ENCODE peak calls at places on chromosomes 1 and 21, in four cellular contexts. One of them, this sample, is unnamed.

GRCh38 chr1:150987928-150988327 is 5.8 kb downstream of the ANXA9 start:
- DNase-seq in SJSA1: no peak
- DNase-seq in uterus: no peak
- DNase-seq in effector memory CD4-positive, alpha-beta T cell: no peak
- DNase-seq in this sample: no peak

GRCh38 chr1:177511036-177511435 is 340.3 kb downstream of the BRINP2 start:
- DNase-seq in SJSA1: no peak
- DNase-seq in uterus: no peak
- DNase-seq in effector memory CD4-positive, alpha-beta T cell: no peak
- DNase-seq in this sample: peak; percentile 33

GRCh38 chr1:199452627-199453026 is 574.9 kb upstream of the NR5A2 start:
- DNase-seq in SJSA1: no peak
- DNase-seq in uterus: no peak
- DNase-seq in effector memory CD4-positive, alpha-beta T cell: no peak
- DNase-seq in this sample: no peak

GRCh38 chr1:35925741-35926140 is 5.2 kb upstream of the AGO3 start:
- DNase-seq in SJSA1: no peak
- DNase-seq in uterus: no peak
- DNase-seq in effector memory CD4-positive, alpha-beta T cell: no peak
- DNase-seq in this sample: peak; percentile 22

GRCh38 chr1:178645826-178646200 is 79.2 kb upstream of the RALGPS2 start:
- DNase-seq in SJSA1: no peak
- DNase-seq in uterus: no peak
- DNase-seq in effector memory CD4-positive, alpha-beta T cell: no peak
- DNase-seq in this sample: no peak

GRCh38 chr1:21655748-21656147 is 13.4 kb downstream of the RAP1GAP start:
- DNase-seq in SJSA1: no peak
- DNase-seq in uterus: no peak
- DNase-seq in effector memory CD4-positive, alpha-beta T cell: no peak
- DNase-seq in this sample: no peak

GRCh38 chr1:169486281-169486904 is 649 bp upstream of the SLC19A2 start:
- DNase-seq in SJSA1: no peak
- DNase-seq in uterus: no peak
- DNase-seq in effector memory CD4-positive, alpha-beta T cell: no peak
- DNase-seq in this sample: peak; percentile 39

GRCh38 chr1:20371883-20372282 is 81.2 kb downstream of the VWA5B1 start:
- DNase-seq in SJSA1: no peak
- DNase-seq in uterus: no peak
- DNase-seq in effector memory CD4-positive, alpha-beta T cell: no peak
- DNase-seq in this sample: no peak

GRCh38 chr1:108590947-108591346 is 31.0 kb downstream of the EEIG2 start:
- DNase-seq in SJSA1: no peak
- DNase-seq in uterus: no peak
- DNase-seq in effector memory CD4-positive, alpha-beta T cell: no peak
- DNase-seq in this sample: peak; percentile 72

GRCh38 chr1:197951089-197951488 is 33.9 kb downstream of the LHX9 start:
- DNase-seq in SJSA1: no peak
- DNase-seq in uterus: no peak
- DNase-seq in effector memory CD4-positive, alpha-beta T cell: no peak
- DNase-seq in this sample: no peak

GRCh38 chr1:44810101-44810761 is 1.9 kb downstream of the BTBD19 start:
- DNase-seq in SJSA1: no peak
- DNase-seq in uterus: peak; percentile 62
- DNase-seq in effector memory CD4-positive, alpha-beta T cell: peak; percentile 38
- DNase-seq in this sample: no peak

GRCh38 chr1:234515821-234516241 is 36.9 kb upstream of the TARBP1 start:
- DNase-seq in SJSA1: no peak
- DNase-seq in uterus: no peak
- DNase-seq in effector memory CD4-positive, alpha-beta T cell: no peak
- DNase-seq in this sample: no peak

GRCh38 chr21:41993744-41994143 is 16.4 kb downstream of the ZBTB21 start:
- DNase-seq in SJSA1: no peak
- DNase-seq in uterus: peak; percentile 31
- DNase-seq in effector memory CD4-positive, alpha-beta T cell: no peak
- DNase-seq in this sample: peak; percentile 84

GRCh38 chr1:37778654-37779053 is 13.7 kb upstream of the EPHA10 start:
- DNase-seq in SJSA1: no peak
- DNase-seq in uterus: no peak
- DNase-seq in effector memory CD4-positive, alpha-beta T cell: no peak
- DNase-seq in this sample: no peak

GRCh38 chr1:53390261-53390660 is 62.4 kb upstream of the LRP8 start:
- DNase-seq in SJSA1: no peak
- DNase-seq in uterus: no peak
- DNase-seq in effector memory CD4-positive, alpha-beta T cell: no peak
- DNase-seq in this sample: no peak

GRCh38 chr1:39089811-39090519 is 63.8 kb downstream of the NDUFS5 start:
- DNase-seq in SJSA1: no peak
- DNase-seq in uterus: no peak
- DNase-seq in effector memory CD4-positive, alpha-beta T cell: no peak
- DNase-seq in this sample: no peak

DNA sequence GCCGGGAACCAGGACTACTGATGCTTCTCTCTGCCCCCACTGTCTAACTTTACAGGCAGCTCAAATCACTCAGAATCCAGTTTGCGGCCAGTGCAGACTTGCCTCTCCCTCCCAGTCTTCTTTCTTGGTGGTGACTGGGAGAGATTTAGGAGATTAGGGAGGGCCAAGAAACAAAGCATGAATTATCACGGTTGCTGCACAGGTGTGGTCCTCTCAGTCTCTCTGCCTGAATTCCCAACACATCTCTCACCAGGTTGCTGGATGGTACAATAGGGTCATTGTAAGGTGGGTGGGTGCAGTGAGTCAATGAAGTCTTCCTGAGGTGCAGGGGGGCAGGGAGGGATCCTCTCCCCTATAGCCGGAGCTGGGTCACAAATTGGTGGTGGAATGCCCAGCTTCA is 12.6 kb downstream of the S100A11 start:
- DNase-seq in SJSA1: no peak
- DNase-seq in uterus: no peak
- DNase-seq in effector memory CD4-positive, alpha-beta T cell: no peak
- DNase-seq in this sample: no peak
- H3K4me3 ChIP-seq in SJSA1: no peak overlapping the region
- H3K4me3 ChIP-seq in uterus: no peak overlapping the region
- H3K4me3 ChIP-seq in effector memory CD4-positive, alpha-beta T cell: no peak overlapping the region
- H3K4me3 ChIP-seq in this sample: no peak overlapping the region

GRCh38 chr1:183472488-183473285 is at the start of gene SMG7:
- DNase-seq in SJSA1: peak; percentile 54
- DNase-seq in uterus: no peak
- DNase-seq in effector memory CD4-positive, alpha-beta T cell: peak; percentile 52
- DNase-seq in this sample: no peak
- H3K4me3 ChIP-seq in SJSA1: peak within 1 kb of the TSS; percentile 94
- H3K4me3 ChIP-seq in uterus: peak within 1 kb of the TSS; percentile 99
- H3K4me3 ChIP-seq in effector memory CD4-positive, alpha-beta T cell: peak within 1 kb of the TSS; percentile 92
- H3K4me3 ChIP-seq in this sample: peak within 1 kb of the TSS; percentile 86

GRCh38 chr1:201791775-201792166 is 37.2 kb upstream of the IPO9 start:
- DNase-seq in SJSA1: no peak
- DNase-seq in uterus: peak; percentile 51
- DNase-seq in effector memory CD4-positive, alpha-beta T cell: no peak
- DNase-seq in this sample: peak; percentile 75
- H3K4me3 ChIP-seq in SJSA1: no peak overlapping the region
- H3K4me3 ChIP-seq in uterus: no peak overlapping the region
- H3K4me3 ChIP-seq in effector memory CD4-positive, alpha-beta T cell: no peak overlapping the region
- H3K4me3 ChIP-seq in this sample: no peak overlapping the region

DNA sequence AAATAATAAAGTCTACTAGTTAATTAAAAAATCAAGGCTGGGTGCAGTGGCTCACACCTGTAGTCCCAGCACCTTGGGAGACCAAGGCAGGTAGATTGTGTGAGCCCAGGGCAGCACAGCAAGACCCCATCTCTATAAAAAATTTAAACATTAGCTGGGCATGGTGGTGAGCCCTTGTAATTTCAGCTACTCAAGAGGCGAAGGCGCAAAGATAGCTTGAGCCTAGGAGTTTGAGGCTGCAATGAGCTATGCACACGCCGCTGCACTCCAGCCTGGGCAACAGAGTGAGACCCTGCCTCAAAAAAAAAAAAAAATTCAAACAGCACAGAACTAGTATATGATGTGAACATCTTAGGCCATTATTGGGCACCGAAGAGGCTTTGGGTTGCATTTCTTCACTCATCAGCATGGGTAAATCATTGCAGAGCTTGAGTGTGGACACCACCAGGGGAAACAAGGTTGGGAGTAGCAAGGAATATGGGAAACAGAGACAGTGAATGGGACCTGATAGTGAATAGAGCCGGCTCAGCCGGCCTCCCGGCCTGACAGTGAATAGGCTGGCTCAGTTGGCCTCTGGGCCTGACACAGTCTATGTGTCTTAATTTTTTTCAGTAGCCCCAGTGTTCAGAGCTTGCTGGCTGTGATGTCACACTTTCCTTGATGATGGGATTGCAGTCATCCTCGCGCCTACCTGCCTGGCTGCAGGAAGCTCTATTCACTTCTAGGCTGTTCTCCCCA is 89.1 kb upstream of the ERRFI1 start:
- DNase-seq in SJSA1: no peak
- DNase-seq in uterus: no peak
- DNase-seq in effector memory CD4-positive, alpha-beta T cell: no peak
- DNase-seq in this sample: no peak
- H3K4me3 ChIP-seq in SJSA1: no peak overlapping the region
- H3K4me3 ChIP-seq in uterus: no peak overlapping the region
- H3K4me3 ChIP-seq in effector memory CD4-positive, alpha-beta T cell: no peak overlapping the region
- H3K4me3 ChIP-seq in this sample: no peak overlapping the region

DNA sequence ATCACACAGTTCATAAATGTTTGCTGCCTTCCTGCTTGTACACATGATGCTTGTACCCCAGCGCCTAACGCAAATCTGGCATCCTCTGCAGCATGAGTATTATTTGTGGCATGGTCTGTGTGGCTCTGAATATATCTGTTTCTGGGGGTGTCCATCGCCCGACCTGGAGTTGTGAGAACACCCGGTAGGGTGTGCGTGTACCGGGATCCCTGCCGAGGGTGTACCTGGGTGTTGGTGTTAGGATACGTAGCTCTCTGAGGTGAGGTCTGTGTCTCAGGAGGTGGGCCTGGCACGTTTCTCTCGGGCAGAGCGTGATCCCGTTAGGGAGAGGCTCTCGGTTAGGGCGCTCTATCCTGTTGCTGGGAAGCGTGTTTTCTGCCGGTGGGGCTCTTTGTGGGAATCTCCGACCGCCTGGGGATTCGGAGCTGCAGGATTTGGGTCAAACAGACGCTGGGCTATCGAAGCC is 10.4 kb upstream of the CDC20 start:
- DNase-seq in SJSA1: no peak
- DNase-seq in uterus: no peak
- DNase-seq in effector memory CD4-positive, alpha-beta T cell: no peak
- DNase-seq in this sample: no peak
- H3K4me3 ChIP-seq in SJSA1: no peak overlapping the region
- H3K4me3 ChIP-seq in uterus: peak overlapping the region; percentile 53
- H3K4me3 ChIP-seq in effector memory CD4-positive, alpha-beta T cell: peak overlapping the region; percentile 42
- H3K4me3 ChIP-seq in this sample: peak overlapping the region; percentile 52